ENCODE peak calls at places on chromosomes 2 and 18, in nine cellular contexts. T is neuronal stem cell; Y is neural progenitor cell; H is colonic mucosa; U is K562; A is mesendoderm; P is right atrium auricular region; M is stomach; K is naive thymus-derived CD4-positive, alpha-beta T cell. J is an unnamed sample. For H3K4me1, the result is how much of the 10 kb centered on the place peaks cover.

GRCh38 chr2:196403471-196403870 is 232.1 kb upstream of the STK17B start:
- DNase-seq in Y (no peak), H (no peak), A (no peak), T (no peak), P (no peak), U (no peak), K (no peak), M (no peak), J (no peak)

GRCh38 chr2:145984541-145984940 is 1464.6 kb upstream of the ZEB2 start:
- DNase-seq in T (no peak), Y (no peak), H (no peak), K (no peak), A (no peak), M (no peak), U (no peak), P (no peak), J (no peak)

GRCh38 chr2:205704101-205704741 is 21.9 kb downstream of the NRP2 start:
- DNase-seq in T (no peak), P (no peak), A (no peak), K (no peak), Y (no peak), H (no peak), U (no peak), M (peak), J (peak)

GRCh38 chr2:11862049-11862448 is 115.6 kb downstream of the LPIN1 start:
- DNase-seq in H (no peak), U (no peak), A (no peak), P (no peak), T (no peak), K (no peak), Y (no peak), M (no peak), J (no peak)

GRCh38 chr18:812123-812672 is at the start of gene YES1:
- DNase-seq in A (peak), M (peak), Y (peak), T (peak), U (peak), H (peak), P (peak), K (peak), J (peak)

GRCh38 chr2:97963079-97963406 is 32.7 kb downstream of the TMEM131 start:
- DNase-seq in Y (no peak), H (no peak), U (no peak), P (no peak), A (no peak), K (no peak), M (no peak), T (no peak), J (no peak)

GRCh38 chr2:171431677-171432167 is 2.1 kb downstream of the METTL8 start:
- DNase-seq in Y (peak), T (no peak), H (no peak), K (no peak), A (no peak), M (no peak), P (no peak), U (no peak), J (no peak)

GRCh38 chr2:70717431-70718038 is 50.5 kb downstream of the ADD2 start:
- DNase-seq in T (no peak), M (no peak), U (peak), P (peak), A (no peak), H (no peak), Y (no peak), K (no peak), J (no peak)

GRCh38 chr18:12929477-12930083 is 18.2 kb upstream of the SEH1L start:
- DNase-seq in P (no peak), K (no peak), A (no peak), T (no peak), U (no peak), Y (no peak), H (no peak), M (no peak), J (no peak)

GRCh38 chr2:43127208-43127940 is 99.0 kb downstream of the ZFP36L2 start:
- DNase-seq in K (peak), P (no peak), U (peak), T (no peak), A (peak), H (peak), Y (peak), M (peak), J (peak)

GRCh38 chr2:225041210-225041870 is 928 bp downstream of the DOCK10 start:
- DNase-seq in Y (peak), T (no peak), H (peak), P (no peak), U (no peak), A (peak), K (peak), M (peak), J (peak)

GRCh38 chr2:212936572-212936971 is 214.8 kb downstream of the IKZF2 start:
- DNase-seq in T (no peak), Y (no peak), H (no peak), A (no peak), K (no peak), M (no peak), U (no peak), P (no peak), J (no peak)

GRCh38 chr2:200430017-200430416 is 79.9 kb downstream of the KCTD18 start:
- DNase-seq in Y (no peak), H (no peak), U (no peak), T (no peak), M (no peak), A (no peak), K (no peak), P (no peak), J (no peak)

GRCh38 chr2:191665286-191665685 is 12.7 kb upstream of the NABP1 start:
- DNase-seq in T (no peak), A (no peak), P (no peak), M (no peak), H (no peak), Y (no peak), K (no peak), U (no peak), J (no peak)

GRCh38 chr2:239163306-239164070 is 237.3 kb downstream of the HDAC4 start:
- DNase-seq in H (no peak), Y (no peak), U (no peak), P (no peak), K (no peak), A (no peak), T (no peak), M (no peak), J (no peak)

GRCh38 chr2:50649626-50650397 is 382.1 kb downstream of the NRXN1 start:
- DNase-seq in U (no peak), K (no peak), M (no peak), T (no peak), Y (no peak), P (no peak), H (no peak), A (no peak), J (no peak)

GRCh38 chr2:99032786-99033185 is 96.8 kb upstream of the CRACDL start:
- DNase-seq in U (no peak), T (no peak), K (no peak), H (no peak), Y (no peak), P (no peak), M (no peak), A (peak), J (no peak)

GRCh38 chr2:85540131-85540587 is 1.2 kb downstream of the MAT2A start:
- DNase-seq in U (no peak), Y (no peak), P (no peak), H (no peak), K (no peak), A (peak), T (no peak), M (no peak), J (no peak)

GRCh38 chr2:175446201-175446600 is 264.7 kb upstream of the ATP5MC3 start:
- DNase-seq in A (no peak), U (no peak), M (no peak), H (no peak), Y (no peak), K (no peak), T (no peak), P (no peak), J (no peak)

GRCh38 chr2:102708847-102709559 is 52.8 kb upstream of the TMEM182 start:
- DNase-seq in H (no peak), Y (no peak), P (no peak), K (no peak), U (no peak), T (no peak), M (no peak), A (peak), J (no peak)

GRCh38 chr2:937530-937929 is 13.1 kb upstream of the SNTG2 start:
- DNase-seq in A (no peak), U (no peak), Y (no peak), K (no peak), T (no peak), M (no peak), P (no peak), H (no peak), J (no peak)

GRCh38 chr2:239830066-239830717 is 194.9 kb downstream of the NDUFA10 start:
- DNase-seq in Y (no peak), P (peak), H (peak), U (no peak), A (no peak), T (no peak), K (peak), M (peak), J (peak)

GRCh38 chr2:112150447-112150846 is 12.3 kb downstream of the FBLN7 start:
- DNase-seq in M (peak), P (peak), U (no peak), A (peak), H (peak), T (no peak), K (no peak), Y (no peak), J (no peak)

GRCh38 chr18:72762505-72763122 is 105.2 kb downstream of the NETO1 start:
- DNase-seq in U (peak), K (no peak), A (peak), M (no peak), T (peak), Y (peak), P (no peak), H (no peak), J (no peak)

GRCh38 chr2:235029054-235029453 is 77.2 kb downstream of the SH3BP4 start:
- DNase-seq in M (no peak), A (no peak), K (no peak), H (no peak), U (no peak), T (no peak), Y (no peak), P (no peak), J (no peak)

GRCh38 chr2:224449212-224450147 is 47.6 kb upstream of the FAM124B start:
- DNase-seq in H (no peak), T (no peak), M (no peak), U (no peak), A (peak), K (no peak), Y (no peak), P (no peak), J (no peak)

GRCh38 chr18:9100796-9101195 is 1.7 kb upstream of the NDUFV2 start:
- DNase-seq in T (no peak), M (no peak), U (no peak), Y (no peak), H (no peak), P (no peak), A (no peak), K (no peak), J (no peak)

GRCh38 chr2:62512385-62512784 is 6.4 kb upstream of the TMEM17 start:
- DNase-seq in T (no peak), Y (no peak), K (no peak), H (no peak), P (no peak), A (no peak), M (no peak), U (no peak), J (no peak)

GRCh38 chr18:12861637-12862036 is 22.4 kb downstream of the PTPN2 start:
- DNase-seq in P (no peak), A (no peak), K (no peak), Y (no peak), U (no peak), T (no peak), M (no peak), H (no peak), J (no peak)

GRCh38 chr18:56066524-56067215 is 478.7 kb upstream of the TCF4 start:
- DNase-seq in A (no peak), K (no peak), T (no peak), H (no peak), Y (no peak), U (no peak), M (no peak), P (no peak), J (no peak)

GRCh38 chr2:1950474-1950873 is 206.2 kb upstream of the PXDN start:
- DNase-seq in K (no peak), P (no peak), U (no peak), A (no peak), Y (no peak), M (no peak), T (no peak), H (no peak), J (no peak)

DNA sequence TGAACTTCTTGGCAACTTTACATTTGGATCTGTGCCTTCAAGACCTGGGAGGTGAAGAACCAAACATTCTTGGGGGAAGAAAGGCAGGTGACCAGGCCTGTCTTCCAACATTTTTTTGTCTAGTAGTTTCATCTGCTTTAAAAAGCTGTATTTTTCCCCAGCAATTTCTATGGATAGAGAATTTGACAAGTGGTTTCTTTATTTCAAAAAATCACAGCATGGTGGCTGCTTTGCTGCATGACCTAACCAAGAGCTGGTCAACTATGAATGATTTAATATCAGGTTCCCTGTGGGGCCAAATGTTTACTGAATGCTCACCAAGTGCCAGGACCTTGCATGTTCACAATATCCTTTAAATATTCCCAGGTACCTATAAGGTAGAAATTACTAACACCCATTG is 19.1 kb downstream of the LRP2 start:
- DNase-seq in T (no peak), M (no peak), U (no peak), A (no peak), Y (no peak), K (no peak), P (no peak), H (no peak), J (no peak)
- H3K4me1 ChIP-seq in T (under half), M (under half), U (under half), A (under half), Y (under half), K (under half), P (under half), H (under half), J (under half)

GRCh38 chr18:6775702-6776101 is 46.2 kb downstream of the ARHGAP28 start:
- DNase-seq in K (no peak), U (no peak), M (no peak), Y (no peak), P (no peak), A (no peak), H (no peak), T (no peak), J (no peak)

GRCh38 chr18:6778459-6778858 is 48.9 kb downstream of the ARHGAP28 start:
- DNase-seq in A (peak), M (no peak), P (no peak), H (no peak), K (no peak), U (no peak), Y (no peak), T (no peak), J (no peak)

GRCh38 chr18:6775237-6775636 is 45.7 kb downstream of the ARHGAP28 start:
- DNase-seq in H (no peak), P (no peak), U (no peak), M (no peak), Y (no peak), K (no peak), A (no peak), T (no peak), J (no peak)

GRCh38 chr18:6776193-6776592 is 46.7 kb downstream of the ARHGAP28 start:
- DNase-seq in K (no peak), A (no peak), P (no peak), U (no peak), H (no peak), T (no peak), Y (peak), M (no peak), J (no peak)

DNA sequence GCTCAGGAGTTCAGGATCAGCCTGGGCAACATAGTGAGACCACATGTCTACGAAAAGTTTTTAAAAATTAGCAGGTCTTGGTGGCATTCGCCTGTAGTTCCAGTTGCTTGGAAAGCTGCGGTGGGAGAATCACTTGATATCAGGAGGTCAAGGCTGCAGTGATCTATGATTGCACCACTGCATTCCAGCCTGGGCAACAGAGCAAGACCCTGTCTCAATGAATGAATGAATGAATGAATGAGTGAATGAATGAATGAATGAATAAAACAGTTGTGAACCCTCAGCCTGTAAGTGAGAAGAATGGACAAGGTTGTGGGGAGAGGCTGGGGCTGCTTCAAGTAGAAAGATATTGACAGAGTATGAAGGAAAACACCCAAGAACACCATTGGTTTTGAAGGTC is 48.0 kb downstream of the ARHGAP28 start:
- DNase-seq in M (no peak), Y (no peak), U (no peak), A (no peak), T (no peak), P (no peak), H (no peak), K (no peak), J (no peak)
- H3K4me1 ChIP-seq in M (under half), Y (under half), U (under half), A (under half), T (under half), P (under half), H (under half), K (under half), J (under half)

DNA sequence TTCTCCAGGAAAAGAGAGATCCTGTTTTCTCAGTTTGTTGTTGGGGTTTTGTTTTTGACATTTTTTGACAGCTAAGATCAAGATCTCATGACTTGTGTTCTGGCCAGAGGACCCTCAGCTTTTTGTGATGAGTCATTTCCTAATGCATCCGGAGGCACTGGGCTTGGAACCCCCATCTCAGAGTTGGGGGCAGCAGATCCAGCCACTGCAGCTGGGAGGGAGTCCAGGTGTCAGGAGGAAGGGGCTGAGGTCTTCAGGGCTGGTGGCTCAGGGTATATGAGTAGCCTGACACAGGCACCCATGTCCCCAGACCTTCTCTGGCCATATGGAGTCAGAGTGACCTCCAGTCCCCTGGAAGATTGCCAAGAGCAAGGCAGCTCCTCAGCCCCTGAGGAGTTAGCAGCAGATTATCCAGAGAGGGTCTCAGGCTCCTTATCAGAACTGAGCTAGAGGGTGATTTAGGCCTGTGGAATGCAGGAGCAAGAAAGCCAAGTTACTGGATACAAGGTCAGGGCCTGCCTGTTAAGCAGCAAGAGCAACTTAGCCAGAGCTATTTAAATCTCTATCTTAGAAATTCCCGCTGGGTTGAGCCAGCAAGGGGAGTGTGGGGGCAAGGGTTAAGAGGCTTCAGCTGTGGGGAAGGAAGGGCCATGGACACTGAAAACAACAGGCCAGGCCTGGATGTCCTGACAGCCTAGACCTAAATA is 62.4 kb downstream of the TANC1 start:
- DNase-seq in M (peak), U (peak), H (peak), K (no peak), T (peak), A (peak), P (peak), Y (peak), J (peak)
- H3K4me1 ChIP-seq in M (under half), U (under half), H (under half), K (under half), T (under half), A (under half), P (half or more), Y (under half), J (under half)

GRCh38 chr2:16626997-16627605 is 38.5 kb downstream of the CYRIA start:
- DNase-seq in Y (no peak), M (no peak), H (no peak), T (no peak), P (no peak), U (no peak), A (no peak), K (no peak), J (no peak)
- H3K4me1 ChIP-seq in Y (under half), M (under half), H (under half), T (under half), P (under half), U (under half), A (under half), K (under half), J (under half)

GRCh38 chr2:168453404-168453803 is 2.7 kb upstream of the CERS6 start:
- DNase-seq in T (no peak), U (no peak), A (no peak), K (no peak), H (no peak), Y (no peak), P (no peak), M (no peak), J (no peak)

GRCh38 chr2:168454737-168455691 is 1.1 kb upstream of the CERS6 start:
- DNase-seq in T (no peak), M (no peak), P (no peak), K (no peak), Y (no peak), H (no peak), U (no peak), A (no peak), J (no peak)

GRCh38 chr2:168450752-168451151 is 5.3 kb upstream of the CERS6 start:
- DNase-seq in U (no peak), Y (no peak), K (no peak), A (no peak), T (no peak), H (no peak), M (no peak), P (no peak), J (no peak)

GRCh38 chr2:168450171-168450570 is 5.9 kb upstream of the CERS6 start:
- DNase-seq in H (no peak), Y (no peak), K (no peak), P (no peak), T (no peak), M (no peak), A (no peak), U (no peak), J (no peak)

DNA sequence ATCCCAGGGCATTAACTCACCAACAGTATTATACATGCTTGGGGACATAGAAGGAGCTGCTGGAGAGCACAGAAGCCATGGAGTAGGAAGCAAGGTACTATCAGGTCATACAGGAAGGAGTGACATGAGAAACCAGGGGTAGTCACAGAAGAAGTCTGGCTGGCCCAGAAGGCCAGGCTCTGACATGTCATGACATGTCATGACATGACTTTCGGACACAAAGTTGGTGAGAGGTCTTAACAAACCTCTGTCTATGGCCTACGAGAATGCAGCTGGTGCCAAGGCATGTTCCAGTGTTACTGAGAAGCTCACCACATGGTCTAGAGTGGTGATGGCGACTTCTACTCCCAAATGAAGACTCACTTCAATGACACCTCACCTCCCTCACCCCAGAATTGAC is 3.3 kb upstream of the CERS6 start:
- DNase-seq in P (no peak), U (no peak), K (no peak), T (no peak), Y (no peak), A (no peak), H (no peak), M (no peak), J (no peak)
- H3K4me1 ChIP-seq in P (under half), U (under half), K (under half), T (under half), Y (under half), A (under half), H (under half), M (under half), J (under half)

GRCh38 chr2:233419626-233420431 is 65.5 kb downstream of the DGKD start:
- DNase-seq in H (no peak), Y (peak), P (peak), A (peak), T (no peak), U (no peak), M (peak), K (peak), J (peak)
- H3K4me1 ChIP-seq in H (under half), Y (under half), P (half or more), A (under half), T (under half), U (under half), M (under half), K (half or more), J (under half)

GRCh38 chr18:79625924-79626561 is 53.6 kb upstream of the CTDP1 start:
- DNase-seq in Y (no peak), A (no peak), U (no peak), T (no peak), H (no peak), M (no peak), P (no peak), K (no peak), J (no peak)
- H3K4me1 ChIP-seq in Y (under half), A (under half), U (under half), T (under half), H (under half), M (under half), P (under half), K (under half), J (under half)

GRCh38 chr2:161243312-161243711 is 64.9 kb upstream of the PSMD14 start:
- DNase-seq in M (no peak), T (no peak), P (no peak), U (no peak), A (peak), H (no peak), K (no peak), Y (peak), J (no peak)
- H3K4me1 ChIP-seq in M (under half), T (under half), P (under half), U (under half), A (under half), H (under half), K (under half), Y (half or more), J (under half)

GRCh38 chr2:227513113-227513512 is 41.2 kb downstream of the AGFG1 start:
- DNase-seq in P (no peak), U (no peak), H (no peak), M (no peak), A (peak), T (no peak), Y (no peak), K (no peak), J (no peak)
- H3K4me1 ChIP-seq in P (half or more), U (under half), H (under half), M (under half), A (under half), T (under half), Y (under half), K (under half), J (under half)